ENCODE peak calls at places on chromosome 3, in six cellular contexts. One of them, this sample, is unnamed.

GRCh38 chr3:168094877-168095610 is 680 bp downstream of the GOLIM4 start:
- DNase-seq in H1: peak; percentile 68
- DNase-seq in GM12878: peak; percentile 30
- DNase-seq in K562: peak; percentile 87
- DNase-seq in HCT116: peak; percentile 33
- DNase-seq in HepG2: peak; percentile 75
- DNase-seq in this sample: peak; percentile 54

GRCh38 chr3:156781310-156782230 is 44.6 kb upstream of the LEKR1 start:
- DNase-seq in H1: no peak
- DNase-seq in HepG2: no peak
- DNase-seq in K562: peak; percentile 76
- DNase-seq in HCT116: no peak
- DNase-seq in GM12878: no peak
- DNase-seq in this sample: no peak

GRCh38 chr3:24454862-24455261 is 39.8 kb downstream of the THRB start:
- DNase-seq in HepG2: no peak
- DNase-seq in HCT116: no peak
- DNase-seq in K562: no peak
- DNase-seq in H1: no peak
- DNase-seq in GM12878: no peak
- DNase-seq in this sample: no peak

GRCh38 chr3:82676356-82677026 is 915.0 kb upstream of the GBE1 start:
- DNase-seq in K562: no peak
- DNase-seq in HCT116: no peak
- DNase-seq in HepG2: no peak
- DNase-seq in H1: no peak
- DNase-seq in GM12878: no peak
- DNase-seq in this sample: no peak

GRCh38 chr3:42473083-42473932 is 29.1 kb upstream of the VIPR1 start:
- DNase-seq in HepG2: no peak
- DNase-seq in H1: no peak
- DNase-seq in HCT116: no peak
- DNase-seq in GM12878: no peak
- DNase-seq in K562: no peak
- DNase-seq in this sample: no peak

GRCh38 chr3:183845608-183846288 is 20.4 kb upstream of the MAP6D1 start:
- DNase-seq in HCT116: no peak
- DNase-seq in GM12878: no peak
- DNase-seq in K562: no peak
- DNase-seq in HepG2: no peak
- DNase-seq in H1: no peak
- DNase-seq in this sample: no peak

GRCh38 chr3:194785315-194785714 is 99.6 kb downstream of the FAM43A start:
- DNase-seq in H1: no peak
- DNase-seq in K562: no peak
- DNase-seq in HepG2: no peak
- DNase-seq in HCT116: no peak
- DNase-seq in GM12878: no peak
- DNase-seq in this sample: no peak

GRCh38 chr3:196684548-196685407 is 27.3 kb downstream of the CEP19 start:
- DNase-seq in GM12878: peak; percentile 83
- DNase-seq in H1: peak; percentile 77
- DNase-seq in K562: peak; percentile 81
- DNase-seq in HCT116: peak; percentile 34
- DNase-seq in HepG2: peak; percentile 35
- DNase-seq in this sample: peak; percentile 22

GRCh38 chr3:37338500-37338899 is 164.1 kb upstream of the LRRFIP2 start:
- DNase-seq in K562: no peak
- DNase-seq in GM12878: no peak
- DNase-seq in HepG2: no peak
- DNase-seq in H1: no peak
- DNase-seq in HCT116: no peak
- DNase-seq in this sample: no peak

GRCh38 chr3:149655826-149656599 is 1.8 kb downstream of the WWTR1 start:
- DNase-seq in H1: no peak
- DNase-seq in K562: no peak
- DNase-seq in HCT116: no peak
- DNase-seq in GM12878: no peak
- DNase-seq in HepG2: no peak
- DNase-seq in this sample: no peak

GRCh38 chr3:31423522-31423921 is 109.2 kb upstream of the STT3B start:
- DNase-seq in HepG2: peak; percentile 70
- DNase-seq in H1: no peak
- DNase-seq in K562: peak; percentile 52
- DNase-seq in HCT116: no peak
- DNase-seq in GM12878: no peak
- DNase-seq in this sample: no peak

GRCh38 chr3:109265300-109265699 is 51.0 kb downstream of the DPPA2 start:
- DNase-seq in HepG2: no peak
- DNase-seq in HCT116: no peak
- DNase-seq in GM12878: no peak
- DNase-seq in K562: no peak
- DNase-seq in H1: no peak
- DNase-seq in this sample: no peak

DNA sequence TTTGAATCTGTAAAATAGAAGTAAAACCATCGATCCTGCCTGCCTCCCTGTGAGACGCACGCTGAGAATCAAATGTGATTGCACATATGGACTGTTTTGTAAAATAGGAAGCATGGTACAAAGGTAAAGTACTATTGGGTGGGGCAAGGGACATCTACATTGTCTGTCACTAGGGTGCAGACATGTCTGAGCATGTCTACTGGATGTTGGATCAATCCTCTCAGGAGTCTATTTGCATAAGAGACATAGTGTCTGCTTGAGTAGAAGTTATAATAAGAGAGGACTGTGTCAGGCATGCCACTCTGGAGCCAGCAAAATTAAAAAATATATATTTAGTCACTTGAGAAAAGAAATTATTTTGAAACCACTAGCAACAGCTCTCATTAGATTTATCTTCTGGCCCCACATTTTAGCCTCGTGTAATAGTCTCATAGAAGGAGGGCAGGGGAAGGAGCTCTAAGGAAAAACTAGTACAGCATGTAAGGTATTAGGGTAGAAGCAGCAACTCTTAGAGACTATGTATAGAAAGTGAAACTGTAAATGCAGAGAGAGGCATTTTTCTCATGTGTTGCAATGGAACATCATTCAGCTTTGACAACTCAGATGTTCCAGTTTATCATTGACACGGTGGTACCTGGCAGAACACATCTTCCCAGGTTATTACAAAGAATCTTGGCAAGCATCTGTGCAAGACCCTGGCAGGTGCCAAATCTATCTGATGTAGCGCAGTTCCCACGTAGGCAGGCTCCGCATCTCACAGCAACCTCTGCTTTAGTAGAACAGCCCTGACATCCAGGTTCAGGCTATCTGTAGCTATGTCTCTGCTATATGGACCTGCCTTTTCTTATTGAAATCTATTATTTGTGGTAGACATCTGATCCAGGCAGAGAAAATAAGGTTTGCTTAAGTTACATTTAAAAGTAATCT is 85.2 kb upstream of the CHL1 start:
- DNase-seq in HepG2: peak; percentile 6
- DNase-seq in HCT116: no peak
- DNase-seq in GM12878: peak; percentile 7
- DNase-seq in K562: no peak
- DNase-seq in H1: no peak
- DNase-seq in this sample: no peak
- TF ChIP-seq ZNF274 in HepG2: no peak
- TF ChIP-seq ZNF274 in HCT116: no peak
- TF ChIP-seq ZNF274 in GM12878: no peak
- TF ChIP-seq ZNF274 in K562: no peak
- TF ChIP-seq ZNF274 in H1: no peak
- TF ChIP-seq ZNF274 in this sample: no peak

GRCh38 chr3:124810970-124811369 is 76.2 kb downstream of the ITGB5 start:
- DNase-seq in GM12878: no peak
- DNase-seq in HepG2: no peak
- DNase-seq in H1: no peak
- DNase-seq in K562: no peak
- DNase-seq in HCT116: no peak
- DNase-seq in this sample: no peak

GRCh38 chr3:124804875-124805274 is 74.6 kb downstream of the UMPS start:
- DNase-seq in HCT116: no peak
- DNase-seq in GM12878: no peak
- DNase-seq in K562: no peak
- DNase-seq in HepG2: no peak
- DNase-seq in H1: no peak
- DNase-seq in this sample: no peak

GRCh38 chr3:124811441-124811840 is 75.7 kb downstream of the ITGB5 start:
- DNase-seq in H1: no peak
- DNase-seq in GM12878: no peak
- DNase-seq in HepG2: no peak
- DNase-seq in K562: no peak
- DNase-seq in HCT116: no peak
- DNase-seq in this sample: no peak

GRCh38 chr3:124812291-124813265 is 74.6 kb downstream of the ITGB5 start:
- DNase-seq in HepG2: peak; percentile 74
- DNase-seq in K562: peak; percentile 87
- DNase-seq in HCT116: peak; percentile 82
- DNase-seq in GM12878: no peak
- DNase-seq in H1: no peak
- DNase-seq in this sample: no peak

DNA sequence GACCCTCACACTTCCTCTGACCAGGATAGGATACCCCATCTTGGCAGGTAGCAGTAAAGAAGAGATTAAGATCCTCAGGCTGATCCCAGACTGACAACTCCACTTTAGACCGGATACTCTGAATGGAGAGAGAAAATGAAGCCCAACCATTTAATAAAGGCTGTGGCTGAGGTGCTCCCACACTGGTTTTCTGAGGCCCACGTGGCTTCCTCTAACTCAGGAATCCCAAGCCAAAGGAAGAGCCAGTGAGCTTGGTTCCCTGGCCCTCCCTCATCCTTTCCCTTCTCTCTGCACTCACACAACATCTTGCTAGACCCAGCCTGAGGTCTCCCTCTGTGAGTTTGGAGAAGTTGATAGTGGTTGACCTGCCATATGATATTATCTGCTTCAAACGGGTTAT is 78.1 kb downstream of the ITGB5 start:
- DNase-seq in HCT116: no peak
- DNase-seq in GM12878: no peak
- DNase-seq in H1: no peak
- DNase-seq in HepG2: no peak
- DNase-seq in K562: no peak
- DNase-seq in this sample: no peak
- TF ChIP-seq YY1 in HCT116: no peak
- TF ChIP-seq YY1 in GM12878: no peak
- TF ChIP-seq YY1 in H1: no peak
- TF ChIP-seq YY1 in HepG2: no peak
- TF ChIP-seq YY1 in K562: no peak
- TF ChIP-seq YY1 in this sample: no peak

GRCh38 chr3:11238057-11238456 is 34.1 kb upstream of the ATG7 start:
- DNase-seq in HepG2: no peak
- DNase-seq in GM12878: no peak
- DNase-seq in H1: no peak
- DNase-seq in K562: no peak
- DNase-seq in HCT116: peak; percentile 13
- DNase-seq in this sample: no peak

GRCh38 chr3:11236588-11237461 is 35.4 kb upstream of the ATG7 start:
- DNase-seq in K562: peak; percentile 79
- DNase-seq in H1: peak; percentile 91
- DNase-seq in GM12878: no peak
- DNase-seq in HepG2: peak; percentile 39
- DNase-seq in HCT116: peak; percentile 64
- DNase-seq in this sample: peak; percentile 40

GRCh38 chr3:11240496-11240895 is 31.7 kb upstream of the ATG7 start:
- DNase-seq in H1: no peak
- DNase-seq in HepG2: no peak
- DNase-seq in GM12878: no peak
- DNase-seq in K562: no peak
- DNase-seq in HCT116: no peak
- DNase-seq in this sample: no peak

GRCh38 chr3:11239796-11240195 is 32.4 kb upstream of the ATG7 start:
- DNase-seq in GM12878: no peak
- DNase-seq in K562: no peak
- DNase-seq in H1: no peak
- DNase-seq in HepG2: no peak
- DNase-seq in HCT116: no peak
- DNase-seq in this sample: no peak

DNA sequence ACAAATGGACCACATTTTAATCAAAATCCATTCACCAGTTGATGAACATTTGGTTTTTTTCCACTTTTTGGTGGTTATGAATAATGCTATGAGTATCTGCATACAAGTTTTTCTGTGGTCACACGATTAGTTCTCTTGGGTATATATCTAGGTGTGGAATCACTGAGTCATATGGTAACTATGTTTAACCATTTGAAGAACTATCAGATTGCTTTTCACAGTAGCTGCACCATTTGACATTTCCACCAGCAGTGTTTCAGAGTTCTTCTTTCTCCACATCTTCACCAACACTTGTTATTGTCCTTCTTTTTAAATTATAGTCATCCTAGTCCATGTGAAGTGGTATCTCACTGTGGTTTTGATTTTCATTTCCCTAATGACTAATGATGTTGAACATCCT is 33.3 kb upstream of the ATG7 start:
- DNase-seq in H1: no peak
- DNase-seq in HCT116: peak; percentile 48
- DNase-seq in K562: no peak
- DNase-seq in HepG2: no peak
- DNase-seq in GM12878: no peak
- DNase-seq in this sample: no peak
- TF ChIP-seq ZNF274 in H1: no peak
- TF ChIP-seq ZNF274 in HCT116: no peak
- TF ChIP-seq ZNF274 in K562: no peak
- TF ChIP-seq ZNF274 in HepG2: no peak
- TF ChIP-seq ZNF274 in GM12878: no peak
- TF ChIP-seq ZNF274 in this sample: no peak

GRCh38 chr3:5140230-5140621 is 18.1 kb downstream of the ARL8B start:
- DNase-seq in HCT116: no peak
- DNase-seq in HepG2: no peak
- DNase-seq in H1: no peak
- DNase-seq in GM12878: no peak
- DNase-seq in K562: no peak
- DNase-seq in this sample: no peak

GRCh38 chr3:5145120-5145519 is 23.0 kb downstream of the ARL8B start:
- DNase-seq in HepG2: no peak
- DNase-seq in HCT116: no peak
- DNase-seq in H1: no peak
- DNase-seq in GM12878: no peak
- DNase-seq in K562: no peak
- DNase-seq in this sample: no peak

GRCh38 chr3:5144316-5144994 is 22.4 kb downstream of the ARL8B start:
- DNase-seq in HepG2: no peak
- DNase-seq in GM12878: no peak
- DNase-seq in H1: no peak
- DNase-seq in K562: no peak
- DNase-seq in HCT116: no peak
- DNase-seq in this sample: no peak

GRCh38 chr3:5141760-5142159 is 19.7 kb downstream of the ARL8B start:
- DNase-seq in GM12878: no peak
- DNase-seq in H1: no peak
- DNase-seq in K562: no peak
- DNase-seq in HepG2: no peak
- DNase-seq in HCT116: no peak
- DNase-seq in this sample: no peak

GRCh38 chr3:5143459-5143858 is 21.4 kb downstream of the ARL8B start:
- DNase-seq in GM12878: no peak
- DNase-seq in HCT116: no peak
- DNase-seq in HepG2: no peak
- DNase-seq in H1: no peak
- DNase-seq in K562: peak; percentile 63
- DNase-seq in this sample: no peak
- TF ChIP-seq YY1 in GM12878: no peak
- TF ChIP-seq YY1 in HCT116: no peak
- TF ChIP-seq YY1 in HepG2: no peak
- TF ChIP-seq YY1 in H1: no peak
- TF ChIP-seq YY1 in K562: peak; percentile 51
- TF ChIP-seq YY1 in this sample: no peak

GRCh38 chr3:128009952-128010846 is 42.0 kb upstream of the SEC61A1 start:
- DNase-seq in K562: peak; percentile 3
- DNase-seq in HepG2: peak; percentile 29
- DNase-seq in GM12878: no peak
- DNase-seq in HCT116: no peak
- DNase-seq in H1: no peak
- DNase-seq in this sample: no peak
- TF ChIP-seq ZNF274 in K562: no peak
- TF ChIP-seq ZNF274 in HepG2: no peak
- TF ChIP-seq ZNF274 in GM12878: no peak
- TF ChIP-seq ZNF274 in HCT116: no peak
- TF ChIP-seq ZNF274 in H1: no peak
- TF ChIP-seq ZNF274 in this sample: no peak